ENCODE peak calls at places on chromosome 20, in ten cellular contexts. K is mesenchymal stem cell; D is activated naive CD8-positive, alpha-beta T cell treated with anti-CD3 and anti-CD28 coated beads for 36 hours; W is RWPE1; C is left ventricle myocardium superior; U is AML-193; O is stimulated activated naive CD8-positive, alpha-beta T cell treated with anti-CD3 and anti-CD28 coated beads, Interleukin-15, Interleukin-2, amounts not matched to agents 100 U/mL and 50 U/mL, for 24 hours; M is fibroblast of the conjunctiva; L is cerebellum; B is stimulated activated CD8-positive, alpha-beta memory T cell treated with anti-CD3 and anti-CD28 coated beads, Interleukin-4, amount 100 ng/mL, for 1 hour. Y is an unnamed sample.

GRCh38 chr20:18717062-18717461 is 96.5 kb upstream of the SCP2D1 start:
- DNase-seq in K (no peak), D (no peak), W (no peak), C (no peak), U (no peak), O (no peak), M (no peak), L (no peak), B (no peak), Y (no peak)

GRCh38 chr20:59221049-59221748 is 57.6 kb downstream of the ZNF831 start:
- DNase-seq in K (no peak), D (no peak), W (no peak), C (peak; percentile 41), U (no peak), O (no peak), M (no peak), L (no peak), B (no peak), Y (no peak)

GRCh38 chr20:46047821-46048220 is 18.8 kb downstream of the SLC12A5 start:
- DNase-seq in K (no peak), D (no peak), W (no peak), C (no peak), U (no peak), O (no peak), M (no peak), L (no peak), B (no peak), Y (no peak)

GRCh38 chr20:38209736-38210405 is 44.8 kb upstream of the TGM2 start:
- DNase-seq in K (no peak), D (no peak), W (no peak), C (no peak), U (no peak), O (no peak), M (no peak), L (no peak), B (no peak), Y (no peak)

GRCh38 chr20:36824142-36824940 is 50.8 kb upstream of the DSN1 start:
- DNase-seq in K (no peak), D (no peak), W (no peak), C (no peak), U (no peak), O (no peak), M (no peak), L (no peak), B (no peak), Y (no peak)

GRCh38 chr20:58665606-58666005 is 14.5 kb downstream of the STX16 start:
- DNase-seq in K (no peak), D (no peak), W (no peak), C (no peak), U (no peak), O (no peak), M (no peak), L (peak; percentile 41), B (no peak), Y (no peak)

GRCh38 chr20:43746344-43747137 is 19.7 kb upstream of the GTSF1L start:
- DNase-seq in K (no peak), D (no peak), W (no peak), C (no peak), U (no peak), O (no peak), M (no peak), L (no peak), B (no peak), Y (peak; percentile 35)

GRCh38 chr20:19676202-19676601 is 81.9 kb upstream of the RIN2 start:
- DNase-seq in K (no peak), D (no peak), W (no peak), C (no peak), U (no peak), O (no peak), M (no peak), L (no peak), B (no peak), Y (no peak)

GRCh38 chr20:64108731-64109389 is 1.5 kb upstream of the NPBWR2 start:
- DNase-seq in K (no peak), D (no peak), W (no peak), C (peak; percentile 5), U (no peak), O (no peak), M (no peak), L (no peak), B (no peak), Y (no peak)

GRCh38 chr20:45588800-45589199 is 9.7 kb upstream of the WFDC8 start:
- DNase-seq in K (no peak), D (no peak), W (peak; percentile 26), C (no peak), U (no peak), O (no peak), M (no peak), L (no peak), B (no peak), Y (no peak)

GRCh38 chr20:49685809-49686208 is 27.9 kb downstream of the B4GALT5 start:
- DNase-seq in K (peak; percentile 65), D (no peak), W (no peak), C (no peak), U (no peak), O (no peak), M (peak; percentile 62), L (no peak), B (no peak), Y (no peak)

GRCh38 chr20:651713-652610 is 1.0 kb downstream of the SRXN1 start:
- DNase-seq in K (peak; percentile 20), D (no peak), W (no peak), C (no peak), U (no peak), O (no peak), M (no peak), L (no peak), B (no peak), Y (no peak)